ENCODE peak calls at places on chromosomes 13 and 19, in nine cellular contexts. M, Y, K, U, I, B, L, C and H are unnamed samples.

GRCh38 chr19:55489711-55490477 is 1.7 kb downstream of the SSC5D start:
- DNase-seq in I (no peak), L (no peak), B (no peak), M (no peak), C (no peak), U (no peak), Y (no peak), K (no peak), H (no peak)

GRCh38 chr13:33615436-33615835 is 202.5 kb upstream of the RFC3 start:
- DNase-seq in B (no peak), I (no peak), U (no peak), Y (no peak), C (no peak), K (no peak), L (no peak), M (no peak), H (no peak)

GRCh38 chr13:113638806-113639205 is 19.2 kb downstream of the ATP4B start:
- DNase-seq in U (no peak), C (no peak), K (no peak), B (no peak), Y (no peak), L (no peak), I (no peak), M (no peak), H (no peak)

GRCh38 chr19:42028304-42029216 is 34.5 kb upstream of the ATP1A3 start:
- DNase-seq in U (no peak), M (no peak), Y (no peak), B (no peak), I (no peak), L (no peak), C (no peak), K (no peak), H (no peak)

GRCh38 chr19:40467007-40467565 is 285 bp downstream of the SPTBN4 start:
- DNase-seq in C (no peak), U (no peak), K (peak), M (no peak), L (no peak), B (no peak), Y (no peak), I (no peak), H (no peak)

GRCh38 chr19:3536429-3537100 is 2.4 kb upstream of the TEKTIP1 start:
- DNase-seq in U (no peak), B (no peak), M (no peak), K (no peak), C (peak), Y (no peak), I (no peak), L (no peak), H (no peak)

GRCh38 chr13:60158321-60158801 is 5.4 kb downstream of the DIAPH3 start:
- DNase-seq in I (no peak), U (no peak), C (no peak), B (no peak), K (no peak), Y (no peak), L (no peak), M (no peak), H (no peak)

GRCh38 chr13:109156181-109156935 is 526.9 kb downstream of the MYO16 start:
- DNase-seq in I (no peak), C (peak), K (no peak), B (no peak), M (no peak), Y (no peak), U (peak), L (peak), H (no peak)

GRCh38 chr19:17091758-17092333 is 16.3 kb downstream of the MYO9B start:
- DNase-seq in I (no peak), C (no peak), U (no peak), L (no peak), K (peak), Y (no peak), M (no peak), B (no peak), H (peak)

GRCh38 chr13:35472308-35473008 is 4.0 kb downstream of the MAB21L1 start:
- DNase-seq in I (no peak), Y (no peak), M (no peak), B (no peak), U (no peak), C (no peak), L (no peak), K (no peak), H (no peak)

GRCh38 chr19:38134538-38135149 is 89.4 kb downstream of the DPF1 start:
- DNase-seq in L (peak), K (peak), C (peak), B (peak), U (no peak), M (no peak), Y (no peak), I (no peak), H (peak)

GRCh38 chr19:16661480-16662034 is 618 bp downstream of the TMEM38A start:
- DNase-seq in K (no peak), I (peak), L (no peak), Y (no peak), M (no peak), B (no peak), U (no peak), C (no peak), H (peak)

GRCh38 chr19:12695997-12696365 is 450 bp downstream of the FBXW9 start:
- DNase-seq in M (no peak), B (no peak), C (no peak), K (no peak), I (no peak), L (no peak), Y (no peak), U (no peak), H (no peak)

GRCh38 chr19:47309038-47309437 is 623 bp upstream of the C5AR1 start:
- DNase-seq in I (no peak), M (no peak), C (no peak), Y (no peak), L (peak), B (no peak), K (no peak), U (no peak), H (no peak)

GRCh38 chr13:44373601-44374347 is at the start of gene SERP2:
- DNase-seq in K (peak), Y (no peak), B (no peak), M (no peak), L (peak), C (peak), I (no peak), U (no peak), H (peak)